ENCODE peak calls at places on chromosomes 16 and 17, in five cellular contexts. C is HCEC 1CT; K is stimulated activated CD4-positive, alpha-beta T cell treated with anti-CD3 and anti-CD28 coated beads, Interleukin-1b, Interleukin-23, amount 100 ng/mL, for 24 hours; T is activated CD4-positive, alpha-beta T cell treated with anti-CD3 and anti-CD28 coated beads, Interleukin-2, amount 50 U/mL, for 1 hour; O is T47D. Y is an unnamed sample.

GRCh38 chr17:61556224-61557188 is 34.5 kb downstream of the NACA2 start:
- DNase-seq in C (no peak), T (no peak), O (peak; percentile 53), K (no peak), Y (no peak)

GRCh38 chr16:67537636-67538591 is 9.3 kb downstream of the RIPOR1 start:
- DNase-seq in T (peak; percentile 58), K (peak; percentile 40), C (no peak), O (no peak), Y (no peak)

GRCh38 chr17:64420143-64420670 is 28.7 kb upstream of the MILR1 start:
- DNase-seq in O (peak; percentile 90), C (peak; percentile 79), K (no peak), T (no peak), Y (no peak)

GRCh38 chr17:21252875-21253645 is at the start of gene NATD1:
- DNase-seq in C (peak; percentile 77), O (peak; percentile 83), K (peak; percentile 62), T (peak; percentile 74), Y (peak; percentile 44)

GRCh38 chr17:62188713-62189112 is 123.6 kb upstream of the MED13 start:
- DNase-seq in O (no peak), C (no peak), K (no peak), T (no peak), Y (no peak)

GRCh38 chr17:35235917-35236316 is 7.0 kb upstream of the SLFN5 start:
- DNase-seq in C (no peak), O (no peak), T (no peak), K (no peak), Y (no peak)

GRCh38 chr16:67528222-67528869 is at the start of gene RIPOR1:
- DNase-seq in T (peak; percentile 44), K (peak; percentile 35), C (peak; percentile 22), O (peak; percentile 63), Y (no peak)

GRCh38 chr16:19881783-19882182 is 2.9 kb downstream of the GPRC5B start:
- DNase-seq in T (no peak), K (no peak), O (no peak), C (no peak), Y (no peak)

GRCh38 chr17:47955497-47956461 is 1.9 kb downstream of the PRR15L start:
- DNase-seq in T (no peak), O (peak; percentile 86), K (no peak), C (no peak), Y (no peak)